ENCODE peak calls at places on chromosome 7, in four cellular contexts. C is HCT116, K is GM23248, H is cardiac muscle cell. M is an unnamed sample. For H3K36me3 and H3K27me3, the result is how much of the 10 kb centered on the place peaks cover.

GRCh38 chr7:43385856-43386255 is 197.1 kb upstream of the STK17A start:
- DNase-seq in K (peak), C (no peak), H (no peak), M (no peak)

GRCh38 chr7:84675633-84676034 is 481.0 kb upstream of the SEMA3A start:
- DNase-seq in K (no peak), H (no peak), C (no peak), M (no peak)

GRCh38 chr7:131354390-131354789 is 26.7 kb downstream of the MKLN1 start:
- DNase-seq in K (peak), H (no peak), C (no peak), M (no peak)

GRCh38 chr7:40299097-40299496 is 164.3 kb downstream of the SUGCT start:
- DNase-seq in C (no peak), K (peak), H (no peak), M (peak)

GRCh38 chr7:119664601-119665000 is 608.4 kb upstream of the KCND2 start:
- DNase-seq in K (peak), H (no peak), C (no peak), M (no peak)

GRCh38 chr7:129501760-129502707 is at the start of gene SMKR1:
- DNase-seq in C (peak), K (peak), H (peak), M (peak)

GRCh38 chr7:150830957-150831356 is 21.4 kb upstream of the AOC1 start:
- DNase-seq in C (no peak), H (no peak), K (no peak), M (no peak)

GRCh38 chr7:151133266-151133985 is 34.1 kb downstream of the GBX1 start:
- DNase-seq in K (no peak), C (no peak), H (no peak), M (no peak)

GRCh38 chr7:152336754-152337368 is 98.9 kb downstream of the KMT2C start:
- DNase-seq in C (peak), H (peak), K (peak), M (peak)

GRCh38 chr7:100865372-100865911 is 1.7 kb upstream of the TRIP6 start:
- DNase-seq in K (peak), H (no peak), C (peak), M (peak)

GRCh38 chr7:123629281-123629680 is 26.4 kb upstream of the LMOD2 start:
- DNase-seq in C (no peak), H (no peak), K (no peak), M (no peak)

GRCh38 chr7:143510854-143511592 is 33.4 kb downstream of the TAS2R41 start:
- DNase-seq in H (no peak), C (no peak), K (no peak), M (peak)

GRCh38 chr7:130998993-130999602 is 265.1 kb upstream of the KLF14 start:
- DNase-seq in K (no peak), H (no peak), C (peak), M (no peak)

GRCh38 chr7:129951076-129952011 is 1.4 kb downstream of the UBE2H start:
- DNase-seq in H (peak), C (no peak), K (peak), M (no peak)

GRCh38 chr7:24728503-24729364 is 28.5 kb downstream of the GSDME start:
- DNase-seq in H (no peak), K (peak), C (no peak), M (no peak)

GRCh38 chr7:77800158-77800557 is 1.6 kb downstream of the PHTF2 start:
- DNase-seq in K (peak), C (no peak), H (peak), M (no peak)

GRCh38 chr7:139580435-139580834 is 57.0 kb downstream of the CLEC2L start:
- DNase-seq in C (no peak), H (no peak), K (no peak), M (no peak)
- H3K36me3 ChIP-seq in C (under half), H (half or more), K (under half), M (under half)

GRCh38 chr7:26858229-26858568 is 6.2 kb downstream of the SKAP2 start:
- DNase-seq in H (no peak), C (no peak), K (no peak), M (no peak)

GRCh38 chr7:26856481-26856880 is 7.9 kb downstream of the SKAP2 start:
- DNase-seq in H (no peak), K (peak), C (no peak), M (no peak)

GRCh38 chr7:26858735-26859134 is 5.7 kb downstream of the SKAP2 start:
- DNase-seq in K (no peak), C (no peak), H (no peak), M (peak)

GRCh38 chr7:26857534-26858228 is 6.7 kb downstream of the SKAP2 start:
- DNase-seq in K (no peak), H (peak), C (no peak), M (peak)

DNA sequence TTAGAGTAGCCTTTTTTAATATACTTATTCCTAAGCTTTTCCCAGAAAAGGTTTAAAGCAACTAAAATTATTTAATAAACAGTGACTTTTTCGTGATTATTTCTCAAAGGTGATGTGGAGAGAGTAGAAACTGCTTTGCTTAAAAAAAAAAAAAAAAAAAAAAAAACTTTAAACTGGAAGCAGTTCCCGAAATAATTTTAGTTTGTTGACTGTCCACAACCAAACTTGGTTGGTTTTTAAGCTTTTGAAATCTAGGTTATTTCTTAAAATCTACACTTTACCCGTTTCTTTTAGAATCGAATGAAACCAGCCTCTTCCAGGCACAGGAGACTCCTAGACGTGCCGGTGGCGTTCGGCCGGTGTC is 7.2 kb downstream of the SKAP2 start:
- DNase-seq in K (no peak), C (no peak), H (no peak), M (no peak)
- H3K4me3 ChIP-seq in K (no peak), C (no peak), H (no peak), M (no peak)

DNA sequence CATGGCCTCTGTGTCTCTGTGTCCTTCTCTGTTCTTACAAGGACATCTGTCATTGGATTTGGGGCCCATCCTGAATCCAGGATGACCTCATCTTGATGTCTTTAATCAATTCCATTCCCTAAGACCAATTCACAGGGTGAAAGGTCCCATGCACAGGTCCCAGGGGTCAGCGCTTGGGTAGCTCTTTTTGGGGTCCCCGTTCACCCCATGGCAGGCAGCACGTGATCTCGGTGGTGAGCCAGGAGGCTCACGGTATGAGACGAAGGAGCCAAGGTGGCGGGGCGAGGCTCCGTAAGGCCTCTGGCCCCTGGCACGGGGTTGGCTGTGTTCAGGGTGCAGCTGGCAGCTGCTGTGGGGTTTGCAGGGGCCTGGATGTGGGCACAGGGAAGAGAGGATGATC is 27.5 kb upstream of the PSMG3 start:
- DNase-seq in H (no peak), C (no peak), K (no peak), M (no peak)
- H3K27me3 ChIP-seq in H (under half), C (under half), K (under half), M (under half)

DNA sequence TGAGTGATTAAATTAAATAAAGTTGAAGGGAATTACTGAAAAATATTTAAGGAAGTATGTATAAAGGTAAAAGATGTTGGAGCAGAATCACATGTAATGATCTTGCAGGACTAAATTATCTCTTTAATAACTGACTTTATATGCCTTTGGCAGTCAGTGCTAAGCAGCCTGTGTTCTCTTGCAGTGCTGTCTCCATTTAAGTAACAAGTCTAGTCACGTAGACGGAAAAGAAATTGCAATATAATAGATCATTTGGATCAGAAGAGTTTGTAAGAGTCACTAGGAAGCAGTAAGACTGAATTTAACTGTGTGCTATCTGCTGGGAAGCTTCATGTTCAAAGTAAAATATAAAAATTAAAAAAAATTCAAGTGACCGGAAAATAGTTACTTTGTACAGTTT is 21.4 kb downstream of the BZW2 start:
- DNase-seq in K (no peak), C (no peak), H (no peak), M (no peak)
- H3K36me3 ChIP-seq in K (under half), C (under half), H (under half), M (under half)

M was measured in H7.